ENCODE peak calls at places on chromosomes 11 and 22, in eight cellular contexts. W is left ventricle myocardium inferior; S is mammary epithelial cell; H is body of pancreas; A is upper lobe of right lung; Z is CD4-positive, CD25-positive, alpha-beta regulatory T cell; C is kidney; M is neural progenitor cell. D is an unnamed sample.

GRCh38 chr11:2940166-2940929 is 11.1 kb upstream of the PHLDA2 start:
- DNase-seq in W (peak; percentile 52), S (peak; percentile 57), H (peak; percentile 51), A (peak; percentile 77), Z (peak; percentile 68), C (peak; percentile 85), M (no peak), D (peak; percentile 56)

GRCh38 chr11:117876341-117877119 is at the start of gene FXYD6:
- DNase-seq in W (peak; percentile 73), S (no peak), H (peak; percentile 30), A (peak; percentile 74), Z (no peak), C (peak; percentile 94), M (peak; percentile 92), D (no peak)

GRCh38 chr11:65316311-65316978 is 1.8 kb downstream of the CDC42EP2 start:
- DNase-seq in W (peak; percentile 64), S (peak; percentile 59), H (no peak), A (no peak), Z (no peak), C (no peak), M (peak; percentile 25), D (no peak)

GRCh38 chr22:47793304-47794101 is 1031.1 kb downstream of the TBC1D22A start:
- DNase-seq in W (no peak), S (no peak), H (no peak), A (no peak), Z (no peak), C (no peak), M (no peak), D (no peak)

GRCh38 chr22:38454361-38455062 is 487 bp downstream of the KCNJ4 start:
- DNase-seq in W (no peak), S (no peak), H (no peak), A (no peak), Z (peak; percentile 53), C (peak; percentile 75), M (peak; percentile 62), D (no peak)

GRCh38 chr22:27472975-27473374 is 328.6 kb downstream of the MN1 start:
- DNase-seq in W (no peak), S (no peak), H (no peak), A (no peak), Z (no peak), C (no peak), M (no peak), D (no peak)

GRCh38 chr11:65446446-65447277 is 24.1 kb downstream of the NEAT1 start:
- DNase-seq in W (peak; percentile 56), S (peak; percentile 50), H (peak; percentile 58), A (no peak), Z (no peak), C (peak; percentile 80), M (no peak), D (no peak)

GRCh38 chr11:16871368-16871767 is 132.9 kb downstream of the C11orf58 start:
- DNase-seq in W (no peak), S (no peak), H (no peak), A (no peak), Z (no peak), C (no peak), M (no peak), D (no peak)

GRCh38 chr22:40261783-40262182 is 84.1 kb downstream of the TNRC6B start:
- DNase-seq in W (no peak), S (no peak), H (no peak), A (peak; percentile 54), Z (no peak), C (peak; percentile 73), M (no peak), D (no peak)

GRCh38 chr11:122202161-122202950 is 86.3 kb upstream of the BLID start:
- DNase-seq in W (no peak), S (peak; percentile 79), H (no peak), A (no peak), Z (no peak), C (no peak), M (no peak), D (no peak)

GRCh38 chr11:106133529-106133928 is 56.1 kb downstream of the AASDHPPT start:
- DNase-seq in W (no peak), S (no peak), H (no peak), A (no peak), Z (no peak), C (no peak), M (no peak), D (no peak)

GRCh38 chr11:71927813-71928738 is at the start of gene XNDC1N:
- DNase-seq in W (peak; percentile 47), S (no peak), H (peak; percentile 73), A (peak; percentile 72), Z (peak; percentile 94), C (peak; percentile 78), M (peak; percentile 91), D (peak; percentile 87)

GRCh38 chr11:103633037-103633788 is 403.2 kb upstream of the DDI1 start:
- DNase-seq in W (no peak), S (no peak), H (no peak), A (no peak), Z (no peak), C (no peak), M (no peak), D (no peak)

GRCh38 chr11:70618471-70619101 is 220.3 kb downstream of the CTTN start:
- DNase-seq in W (no peak), S (no peak), H (no peak), A (no peak), Z (no peak), C (no peak), M (peak; percentile 44), D (no peak)

GRCh38 chr11:120303004-120303637 is 22.0 kb upstream of the TLCD5 start:
- DNase-seq in W (peak; percentile 51), S (peak; percentile 71), H (peak; percentile 83), A (no peak), Z (peak; percentile 74), C (no peak), M (peak; percentile 87), D (peak; percentile 60)

GRCh38 chr22:48044484-48045060 is 1282.1 kb downstream of the TBC1D22A start:
- DNase-seq in W (no peak), S (no peak), H (no peak), A (no peak), Z (no peak), C (no peak), M (no peak), D (no peak)

GRCh38 chr22:31496735-31497146 is 405 bp downstream of the SFI1 start:
- DNase-seq in W (no peak), S (no peak), H (peak; percentile 23), A (peak; percentile 73), Z (peak; percentile 60), C (peak; percentile 82), M (no peak), D (peak; percentile 19)

GRCh38 chr22:34877506-34877905 is 188.5 kb upstream of the ISX start:
- DNase-seq in W (no peak), S (peak; percentile 28), H (no peak), A (no peak), Z (no peak), C (no peak), M (no peak), D (no peak)

GRCh38 chr22:46842606-46843005 is 80.2 kb downstream of the TBC1D22A start:
- DNase-seq in W (no peak), S (peak; percentile 86), H (no peak), A (no peak), Z (no peak), C (no peak), M (no peak), D (no peak)

GRCh38 chr11:101870510-101870909 is 44.3 kb upstream of the CEP126 start:
- DNase-seq in W (no peak), S (peak; percentile 37), H (no peak), A (no peak), Z (no peak), C (no peak), M (no peak), D (no peak)

GRCh38 chr11:95068549-95068948 is 1.8 kb downstream of the SRSF8 start:
- DNase-seq in W (peak; percentile 65), S (peak; percentile 96), H (peak; percentile 85), A (peak; percentile 76), Z (peak; percentile 91), C (peak; percentile 90), M (peak; percentile 67), D (peak; percentile 70)

GRCh38 chr11:94000641-94001040 is 20.5 kb upstream of the HEPHL1 start:
- DNase-seq in W (no peak), S (peak; percentile 23), H (no peak), A (no peak), Z (no peak), C (no peak), M (no peak), D (no peak)

GRCh38 chr22:23119492-23120414 is 22.0 kb downstream of the RSPH14 start:
- DNase-seq in W (no peak), S (no peak), H (no peak), A (no peak), Z (peak; percentile 64), C (no peak), M (no peak), D (peak; percentile 66)

DNA sequence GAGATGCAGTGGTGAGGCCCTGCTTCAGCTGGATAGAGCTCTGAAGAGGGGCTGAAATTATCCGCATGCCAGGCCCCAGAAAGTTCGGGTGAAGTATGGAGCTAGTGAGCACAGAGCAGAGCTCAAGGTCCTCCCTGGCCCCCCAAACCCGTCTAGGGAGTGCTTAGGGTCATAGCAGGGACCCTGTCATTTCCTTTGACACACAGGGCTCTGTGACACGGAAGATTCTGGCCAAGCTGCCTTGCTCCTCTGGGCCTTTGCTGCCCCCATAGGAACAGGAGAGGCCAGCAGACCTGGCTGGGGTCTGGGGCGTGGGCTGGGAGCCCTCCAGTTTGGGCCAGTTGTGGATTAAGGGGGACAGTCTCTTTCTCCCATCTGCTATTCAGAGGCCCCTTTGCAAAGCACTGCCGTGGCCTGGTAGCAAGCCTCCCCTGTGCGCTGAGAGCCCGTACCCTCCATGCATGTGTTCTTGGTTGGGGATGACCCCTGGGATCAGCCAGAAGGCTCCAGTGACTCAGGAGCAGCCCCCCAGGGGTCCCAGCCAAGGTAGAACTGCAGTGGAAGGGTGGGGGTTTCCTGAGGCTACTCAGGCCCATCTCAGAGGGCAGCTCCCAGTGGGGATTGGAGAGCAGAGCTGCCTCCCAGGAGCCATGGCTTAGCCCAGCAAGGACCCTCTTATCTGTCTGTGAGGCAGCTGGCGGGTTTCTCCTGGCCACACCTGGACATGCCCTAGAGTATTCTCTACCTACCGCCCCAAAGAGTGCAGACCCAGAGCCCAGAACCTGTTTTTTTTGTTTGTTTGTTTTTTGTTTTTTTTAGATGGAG is 42.3 kb downstream of the RNF141 start:
- DNase-seq in W (no peak), S (no peak), H (no peak), A (no peak), Z (no peak), C (no peak), M (no peak), D (no peak)
- H3K4me1 ChIP-seq in W (no peaks in the 10 kb centered on the region), S (no peaks in the 10 kb centered on the region), H (no peaks in the 10 kb centered on the region), A (no peaks in the 10 kb centered on the region), Z (no peaks in the 10 kb centered on the region), C (peaks cover 2% of the 10 kb centered on the region), M (no peaks in the 10 kb centered on the region), D (no peaks in the 10 kb centered on the region)

GRCh38 chr11:113835306-113835705 is 40.1 kb downstream of the USP28 start:
- DNase-seq in W (no peak), S (no peak), H (no peak), A (no peak), Z (no peak), C (no peak), M (no peak), D (no peak)
- H3K36me3 ChIP-seq in W (peaks cover 86% of the 10 kb centered on the region), S (peaks cover 4% of the 10 kb centered on the region), H (no peaks in the 10 kb centered on the region), A (peaks cover 49% of the 10 kb centered on the region), Z (peaks cover 26% of the 10 kb centered on the region), C (peaks cover 10% of the 10 kb centered on the region), M (no peaks in the 10 kb centered on the region), D (peaks cover 5% of the 10 kb centered on the region)

GRCh38 chr11:69276165-69276564 is 17.8 kb upstream of the MYEOV start:
- DNase-seq in W (no peak), S (no peak), H (no peak), A (no peak), Z (no peak), C (peak; percentile 1), M (no peak), D (no peak)
- H3K4me1 ChIP-seq in W (peaks cover 18% of the 10 kb centered on the region), S (peaks cover 28% of the 10 kb centered on the region), H (peaks cover 81% of the 10 kb centered on the region), A (peaks cover 19% of the 10 kb centered on the region), Z (no peaks in the 10 kb centered on the region), C (peaks cover 9% of the 10 kb centered on the region), M (peaks cover 7% of the 10 kb centered on the region), D (no peaks in the 10 kb centered on the region)

GRCh38 chr11:75570559-75571139 is 8.6 kb downstream of the SERPINH1 start:
- DNase-seq in W (no peak), S (no peak), H (no peak), A (no peak), Z (no peak), C (no peak), M (no peak), D (no peak)
- H3K36me3 ChIP-seq in W (peaks cover 87% of the 10 kb centered on the region), S (peaks cover 30% of the 10 kb centered on the region), H (peaks cover 27% of the 10 kb centered on the region), A (peaks cover 80% of the 10 kb centered on the region), Z (peaks cover 19% of the 10 kb centered on the region), C (peaks cover 51% of the 10 kb centered on the region), M (no peaks in the 10 kb centered on the region), D (peaks cover 29% of the 10 kb centered on the region)